ENCODE peak calls at places on chromosomes 11 and 22, in eight cellular contexts. One of them, this sample, is unnamed.

GRCh38 chr22:29079218-29079901 is 6.5 kb downstream of the KREMEN1 start:
- DNase-seq in T-helper 2 cell: no peak
- DNase-seq in cardiac muscle cell: no peak
- DNase-seq in EL: no peak
- DNase-seq in Calu3: no peak
- DNase-seq in activated CD4-positive, alpha-beta T cell treated with anti-CD3 and anti-CD28 coated beads, Interleukin-2, amount 50 U/mL, for 48 hours: no peak
- DNase-seq in SJCRH30: peak; percentile 98
- DNase-seq in AG08396: no peak
- DNase-seq in this sample: no peak

GRCh38 chr11:61541568-61541967 is 33.0 kb downstream of the LRRC10B start:
- DNase-seq in T-helper 2 cell: no peak
- DNase-seq in cardiac muscle cell: peak; percentile 45
- DNase-seq in EL: peak; percentile 49
- DNase-seq in Calu3: no peak
- DNase-seq in activated CD4-positive, alpha-beta T cell treated with anti-CD3 and anti-CD28 coated beads, Interleukin-2, amount 50 U/mL, for 48 hours: no peak
- DNase-seq in SJCRH30: peak; percentile 78
- DNase-seq in AG08396: peak; percentile 82
- DNase-seq in this sample: no peak

GRCh38 chr11:10352911-10353550 is 48.2 kb downstream of the ADM start:
- DNase-seq in T-helper 2 cell: no peak
- DNase-seq in cardiac muscle cell: no peak
- DNase-seq in EL: no peak
- DNase-seq in Calu3: no peak
- DNase-seq in activated CD4-positive, alpha-beta T cell treated with anti-CD3 and anti-CD28 coated beads, Interleukin-2, amount 50 U/mL, for 48 hours: no peak
- DNase-seq in SJCRH30: no peak
- DNase-seq in AG08396: no peak
- DNase-seq in this sample: no peak

GRCh38 chr11:130323452-130324448 is 9.0 kb upstream of the ZBTB44 start:
- DNase-seq in T-helper 2 cell: no peak
- DNase-seq in cardiac muscle cell: peak; percentile 57
- DNase-seq in EL: no peak
- DNase-seq in Calu3: no peak
- DNase-seq in activated CD4-positive, alpha-beta T cell treated with anti-CD3 and anti-CD28 coated beads, Interleukin-2, amount 50 U/mL, for 48 hours: no peak
- DNase-seq in SJCRH30: no peak
- DNase-seq in AG08396: no peak
- DNase-seq in this sample: no peak

GRCh38 chr22:48885919-48886305 is 941.8 kb downstream of the BRD1 start:
- DNase-seq in T-helper 2 cell: no peak
- DNase-seq in cardiac muscle cell: no peak
- DNase-seq in EL: no peak
- DNase-seq in Calu3: no peak
- DNase-seq in activated CD4-positive, alpha-beta T cell treated with anti-CD3 and anti-CD28 coated beads, Interleukin-2, amount 50 U/mL, for 48 hours: no peak
- DNase-seq in SJCRH30: no peak
- DNase-seq in AG08396: no peak
- DNase-seq in this sample: no peak

GRCh38 chr11:110337570-110338193 is 41.3 kb upstream of the RDX start:
- DNase-seq in T-helper 2 cell: no peak
- DNase-seq in cardiac muscle cell: peak; percentile 39
- DNase-seq in EL: peak; percentile 65
- DNase-seq in Calu3: peak; percentile 49
- DNase-seq in activated CD4-positive, alpha-beta T cell treated with anti-CD3 and anti-CD28 coated beads, Interleukin-2, amount 50 U/mL, for 48 hours: peak; percentile 65
- DNase-seq in SJCRH30: no peak
- DNase-seq in AG08396: no peak
- DNase-seq in this sample: peak; percentile 35

GRCh38 chr11:8317164-8317563 is 53.5 kb upstream of the LMO1 start:
- DNase-seq in T-helper 2 cell: no peak
- DNase-seq in cardiac muscle cell: peak; percentile 7
- DNase-seq in EL: no peak
- DNase-seq in Calu3: no peak
- DNase-seq in activated CD4-positive, alpha-beta T cell treated with anti-CD3 and anti-CD28 coated beads, Interleukin-2, amount 50 U/mL, for 48 hours: no peak
- DNase-seq in SJCRH30: no peak
- DNase-seq in AG08396: no peak
- DNase-seq in this sample: no peak

GRCh38 chr11:62295504-62295903 is 3.4 kb downstream of the SCGB1D4 start:
- DNase-seq in T-helper 2 cell: no peak
- DNase-seq in cardiac muscle cell: peak; percentile 53
- DNase-seq in EL: peak; percentile 15
- DNase-seq in Calu3: peak; percentile 27
- DNase-seq in activated CD4-positive, alpha-beta T cell treated with anti-CD3 and anti-CD28 coated beads, Interleukin-2, amount 50 U/mL, for 48 hours: no peak
- DNase-seq in SJCRH30: peak; percentile 44
- DNase-seq in AG08396: peak; percentile 36
- DNase-seq in this sample: peak; percentile 15

GRCh38 chr11:95542868-95543551 is 246.6 kb downstream of the FAM76B start:
- DNase-seq in T-helper 2 cell: no peak
- DNase-seq in cardiac muscle cell: no peak
- DNase-seq in EL: no peak
- DNase-seq in Calu3: no peak
- DNase-seq in activated CD4-positive, alpha-beta T cell treated with anti-CD3 and anti-CD28 coated beads, Interleukin-2, amount 50 U/mL, for 48 hours: no peak
- DNase-seq in SJCRH30: no peak
- DNase-seq in AG08396: no peak
- DNase-seq in this sample: no peak

GRCh38 chr11:96137357-96137756 is 205.6 kb downstream of the MAML2 start:
- DNase-seq in T-helper 2 cell: no peak
- DNase-seq in cardiac muscle cell: peak; percentile 43
- DNase-seq in EL: no peak
- DNase-seq in Calu3: no peak
- DNase-seq in activated CD4-positive, alpha-beta T cell treated with anti-CD3 and anti-CD28 coated beads, Interleukin-2, amount 50 U/mL, for 48 hours: no peak
- DNase-seq in SJCRH30: no peak
- DNase-seq in AG08396: no peak
- DNase-seq in this sample: no peak

GRCh38 chr22:42462016-42462415 is 29.8 kb upstream of the NFAM1 start:
- DNase-seq in T-helper 2 cell: no peak
- DNase-seq in cardiac muscle cell: no peak
- DNase-seq in EL: no peak
- DNase-seq in Calu3: no peak
- DNase-seq in activated CD4-positive, alpha-beta T cell treated with anti-CD3 and anti-CD28 coated beads, Interleukin-2, amount 50 U/mL, for 48 hours: no peak
- DNase-seq in SJCRH30: no peak
- DNase-seq in AG08396: no peak
- DNase-seq in this sample: no peak

GRCh38 chr11:113198907-113199660 is 115.3 kb upstream of the TTC12 start:
- DNase-seq in T-helper 2 cell: no peak
- DNase-seq in cardiac muscle cell: no peak
- DNase-seq in EL: no peak
- DNase-seq in Calu3: no peak
- DNase-seq in activated CD4-positive, alpha-beta T cell treated with anti-CD3 and anti-CD28 coated beads, Interleukin-2, amount 50 U/mL, for 48 hours: no peak
- DNase-seq in SJCRH30: no peak
- DNase-seq in AG08396: no peak
- DNase-seq in this sample: no peak

GRCh38 chr11:6587360-6587953 is 16.0 kb downstream of the RRP8 start:
- DNase-seq in T-helper 2 cell: no peak
- DNase-seq in cardiac muscle cell: no peak
- DNase-seq in EL: no peak
- DNase-seq in Calu3: no peak
- DNase-seq in activated CD4-positive, alpha-beta T cell treated with anti-CD3 and anti-CD28 coated beads, Interleukin-2, amount 50 U/mL, for 48 hours: no peak
- DNase-seq in SJCRH30: no peak
- DNase-seq in AG08396: no peak
- DNase-seq in this sample: no peak

GRCh38 chr11:108069947-108070346 is 51.4 kb upstream of the ACAT1 start:
- DNase-seq in T-helper 2 cell: no peak
- DNase-seq in cardiac muscle cell: peak; percentile 43
- DNase-seq in EL: peak; percentile 75
- DNase-seq in Calu3: no peak
- DNase-seq in activated CD4-positive, alpha-beta T cell treated with anti-CD3 and anti-CD28 coated beads, Interleukin-2, amount 50 U/mL, for 48 hours: no peak
- DNase-seq in SJCRH30: no peak
- DNase-seq in AG08396: peak; percentile 36
- DNase-seq in this sample: peak; percentile 58

GRCh38 chr11:115503083-115503885 is 931 bp downstream of the CADM1 start:
- DNase-seq in T-helper 2 cell: peak; percentile 18
- DNase-seq in cardiac muscle cell: peak; percentile 29
- DNase-seq in EL: peak; percentile 25
- DNase-seq in Calu3: peak; percentile 5
- DNase-seq in activated CD4-positive, alpha-beta T cell treated with anti-CD3 and anti-CD28 coated beads, Interleukin-2, amount 50 U/mL, for 48 hours: peak; percentile 37
- DNase-seq in SJCRH30: peak; percentile 40
- DNase-seq in AG08396: peak; percentile 73
- DNase-seq in this sample: peak; percentile 81

GRCh38 chr22:33707581-33707980 is 212.7 kb downstream of the LARGE1 start:
- DNase-seq in T-helper 2 cell: no peak
- DNase-seq in cardiac muscle cell: no peak
- DNase-seq in EL: no peak
- DNase-seq in Calu3: no peak
- DNase-seq in activated CD4-positive, alpha-beta T cell treated with anti-CD3 and anti-CD28 coated beads, Interleukin-2, amount 50 U/mL, for 48 hours: no peak
- DNase-seq in SJCRH30: no peak
- DNase-seq in AG08396: no peak
- DNase-seq in this sample: no peak

This sample was measured in ACHN.